ENCODE peak calls at places on chromosomes 11 and 22, in eight cellular contexts. V is K562, B is HepG2, F is GM12878, H is endothelial cell of umbilical vein, E is HCT116, D is A549, I is H1. T is an unnamed sample.

GRCh38 chr11:76806131-76806530 is 23.0 kb downstream of the TSKU start:
- DNase-seq in V (no peak), B (no peak), F (no peak), H (no peak), E (no peak), D (no peak), I (no peak), T (no peak)

GRCh38 chr11:47944555-47945128 is 35.7 kb upstream of the PTPRJ start:
- DNase-seq in V (no peak), B (no peak), F (no peak), H (no peak), E (no peak), D (no peak), I (no peak), T (no peak)

GRCh38 chr11:80443177-80443576 is 1002.3 kb upstream of the TENM4 start:
- DNase-seq in V (no peak), B (no peak), F (no peak), H (peak), E (no peak), D (no peak), I (no peak), T (no peak)

GRCh38 chr11:95544095-95544795 is 245.3 kb downstream of the FAM76B start:
- DNase-seq in V (no peak), B (no peak), F (no peak), H (no peak), E (no peak), D (no peak), I (no peak), T (no peak)

GRCh38 chr11:13215157-13215556 is 62.4 kb upstream of the BMAL1 start:
- DNase-seq in V (no peak), B (no peak), F (no peak), H (peak), E (peak), D (peak), I (no peak), T (no peak)

GRCh38 chr11:11243790-11244469 is 109.1 kb downstream of the CSNK2A3 start:
- DNase-seq in V (peak), B (no peak), F (no peak), H (peak), E (no peak), D (peak), I (no peak), T (peak)

GRCh38 chr22:19522190-19522880 is 1.9 kb downstream of the CLDN5 start:
- DNase-seq in V (peak), B (no peak), F (no peak), H (peak), E (no peak), D (no peak), I (no peak), T (no peak)

GRCh38 chr11:77086521-77087472 is 15.8 kb upstream of the OMP start:
- DNase-seq in V (no peak), B (peak), F (no peak), H (no peak), E (no peak), D (no peak), I (no peak), T (no peak)

GRCh38 chr11:12329169-12329568 is 48.2 kb upstream of the PARVA start:
- DNase-seq in V (no peak), B (no peak), F (no peak), H (no peak), E (no peak), D (no peak), I (no peak), T (no peak)

GRCh38 chr22:44405661-44406060 is 92.4 kb downstream of the RTL6 start:
- DNase-seq in V (no peak), B (no peak), F (no peak), H (no peak), E (no peak), D (no peak), I (no peak), T (no peak)

GRCh38 chr11:2825886-2826678 is 59.5 kb downstream of the CDKN1C start:
- DNase-seq in V (no peak), B (peak), F (no peak), H (peak), E (no peak), D (peak), I (peak), T (peak)

GRCh38 chr22:38455063-38455529 is at the start of gene KCNJ4:
- DNase-seq in V (no peak), B (no peak), F (no peak), H (no peak), E (no peak), D (no peak), I (no peak), T (no peak)

GRCh38 chr11:115784796-115785521 is 280.7 kb upstream of the CADM1 start:
- DNase-seq in V (no peak), B (no peak), F (no peak), H (no peak), E (no peak), D (no peak), I (no peak), T (no peak)

GRCh38 chr22:32606181-32606580 is 131.6 kb downstream of the FBXO7 start:
- DNase-seq in V (no peak), B (no peak), F (no peak), H (no peak), E (no peak), D (no peak), I (no peak), T (no peak)

GRCh38 chr22:44623771-44624510 is 78.1 kb upstream of the PRR5 start:
- DNase-seq in V (peak), B (no peak), F (no peak), H (no peak), E (no peak), D (peak), I (no peak), T (peak)

GRCh38 chr11:1889941-1890855 is 1.5 kb downstream of the PRR33 start:
- DNase-seq in V (no peak), B (no peak), F (no peak), H (no peak), E (no peak), D (no peak), I (no peak), T (peak)

GRCh38 chr11:134294664-134295063 is 18.5 kb downstream of the GLB1L3 start:
- DNase-seq in V (no peak), B (no peak), F (no peak), H (no peak), E (no peak), D (no peak), I (no peak), T (no peak)

GRCh38 chr22:21568207-21569075 is 927 bp downstream of the UBE2L3 start:
- DNase-seq in V (peak), B (peak), F (no peak), H (peak), E (no peak), D (no peak), I (no peak), T (peak)

GRCh38 chr11:19795082-19795481 is 82.4 kb downstream of the NAV2 start:
- DNase-seq in V (no peak), B (no peak), F (no peak), H (no peak), E (no peak), D (no peak), I (no peak), T (no peak)
- TF ChIP-seq MAX in V (no peak), B (no peak), F (no peak), H (no peak), E (no peak), D (no peak), I (no peak), T (no peak)

GRCh38 chr11:64853709-64854108 is 9.3 kb upstream of the CDC42BPG start:
- DNase-seq in V (no peak), B (no peak), F (no peak), H (no peak), E (no peak), D (no peak), I (no peak), T (no peak)

GRCh38 chr11:64856382-64857227 is 12.2 kb upstream of the CDC42BPG start:
- DNase-seq in V (no peak), B (peak), F (no peak), H (peak), E (peak), D (peak), I (no peak), T (peak)

GRCh38 chr11:64854157-64854533 is 9.7 kb upstream of the CDC42BPG start:
- DNase-seq in V (no peak), B (no peak), F (no peak), H (no peak), E (no peak), D (no peak), I (no peak), T (no peak)

GRCh38 chr11:64855596-64856304 is 11.3 kb upstream of the CDC42BPG start:
- DNase-seq in V (no peak), B (no peak), F (no peak), H (no peak), E (no peak), D (no peak), I (no peak), T (no peak)

GRCh38 chr11:64854534-64855502 is 10.4 kb upstream of the CDC42BPG start:
- DNase-seq in V (peak), B (peak), F (no peak), H (peak), E (peak), D (peak), I (no peak), T (peak)
- TF ChIP-seq POLR2A in V (no peak), B (no peak), F (no peak), H (peak), E (no peak), D (no peak), I (no peak), T (no peak)

DNA sequence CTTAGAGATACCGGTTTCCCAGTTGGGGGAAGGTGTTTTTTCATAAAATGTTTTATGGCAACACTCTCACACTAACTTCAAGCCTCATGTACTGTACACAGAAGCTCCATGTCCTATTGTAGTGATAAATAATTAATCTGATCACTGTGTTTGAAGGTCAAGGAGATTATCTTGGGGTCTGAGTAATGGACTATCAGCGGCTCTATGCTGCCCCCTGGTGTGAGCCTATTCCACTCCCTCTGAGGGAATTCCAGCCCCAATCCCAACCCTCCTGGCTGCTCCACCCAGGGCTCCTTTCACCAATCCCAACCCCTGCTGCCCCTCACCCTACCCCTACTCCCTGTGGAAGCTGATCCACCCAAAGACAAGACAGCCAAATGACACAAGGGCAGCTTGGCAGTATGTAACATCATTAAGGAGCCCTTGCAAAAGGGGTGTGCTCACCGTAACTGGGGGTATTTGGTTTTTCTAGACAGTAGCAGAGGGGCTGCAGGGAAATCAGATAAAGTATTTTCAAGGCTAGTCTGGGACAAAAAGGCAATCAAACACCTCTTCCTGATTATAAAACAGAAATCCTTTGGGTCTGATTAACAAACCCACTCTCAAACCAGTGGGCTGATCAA is 22.3 kb downstream of the HPS4 start:
- DNase-seq in V (peak), B (peak), F (no peak), H (peak), E (peak), D (peak), I (peak), T (peak)
- TF ChIP-seq MAX in V (no peak), B (no peak), F (no peak), H (no peak), E (no peak), D (no peak), I (no peak), T (no peak)

DNA sequence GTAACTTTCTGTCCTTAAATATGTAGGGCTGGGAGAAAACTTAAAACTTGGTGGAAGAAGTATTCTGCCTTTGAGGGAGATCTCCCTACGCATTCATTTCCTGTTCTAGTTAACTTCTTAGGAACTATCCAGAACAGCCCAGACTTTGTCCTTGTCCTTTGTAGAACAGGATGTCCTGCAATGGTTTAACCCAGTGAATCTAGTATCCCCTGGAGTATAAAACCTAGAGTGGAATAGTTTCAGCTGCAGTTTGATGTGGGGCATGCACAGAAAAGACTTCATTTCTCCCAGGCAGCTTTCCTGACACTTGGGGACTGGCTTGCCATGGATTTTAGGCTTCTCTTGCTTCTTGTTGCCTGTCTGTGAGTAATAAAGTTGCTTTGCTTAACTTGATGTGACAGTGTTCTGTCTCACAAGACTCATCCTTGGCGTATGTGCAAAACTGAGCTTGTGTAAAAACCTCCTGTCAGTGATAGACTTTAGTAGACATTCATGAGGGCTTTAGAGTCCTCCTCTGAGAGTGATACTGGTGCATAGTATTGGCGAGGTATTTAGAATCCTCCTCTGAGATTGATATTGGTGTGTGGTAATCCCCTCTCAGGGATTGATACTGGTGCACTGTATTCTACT is 28.2 kb downstream of the ARHGAP42 start:
- DNase-seq in V (no peak), B (no peak), F (no peak), H (no peak), E (no peak), D (no peak), I (no peak), T (no peak)
- TF ChIP-seq POLR2A in V (no peak), B (no peak), F (no peak), H (no peak), E (no peak), D (no peak), I (no peak), T (no peak)

GRCh38 chr11:106786251-106786650 is 232.0 kb downstream of the GUCY1A2 start:
- DNase-seq in V (no peak), B (no peak), F (no peak), H (no peak), E (no peak), D (no peak), I (no peak), T (no peak)

GRCh38 chr11:106787454-106787853 is 230.8 kb downstream of the GUCY1A2 start:
- DNase-seq in V (no peak), B (no peak), F (no peak), H (no peak), E (no peak), D (no peak), I (no peak), T (no peak)

GRCh38 chr11:106794058-106794457 is 224.2 kb downstream of the GUCY1A2 start:
- DNase-seq in V (no peak), B (no peak), F (no peak), H (no peak), E (no peak), D (no peak), I (no peak), T (no peak)

DNA sequence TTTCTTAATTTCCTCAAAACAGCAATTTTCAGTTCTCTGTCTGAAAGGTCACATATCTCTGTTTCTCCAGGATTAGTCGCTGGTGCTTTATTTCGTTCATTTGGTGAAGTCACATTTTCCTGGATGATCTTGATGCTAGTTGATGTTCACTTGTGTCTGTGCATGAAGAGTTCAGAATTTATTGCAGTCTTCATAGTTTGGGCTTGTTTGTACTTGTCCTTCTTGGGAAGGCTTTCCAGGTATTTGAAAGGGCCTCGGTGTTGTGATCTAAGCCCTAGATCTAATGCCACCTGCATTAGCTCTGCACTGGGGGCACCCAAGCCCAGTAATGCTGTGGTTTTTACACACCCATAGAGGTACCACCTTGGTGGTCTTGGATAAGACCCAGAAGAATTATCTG is 228.9 kb downstream of the GUCY1A2 start:
- DNase-seq in V (no peak), B (no peak), F (no peak), H (no peak), E (no peak), D (no peak), I (no peak), T (no peak)
- TF ChIP-seq MAX in V (no peak), B (no peak), F (no peak), H (no peak), E (no peak), D (no peak), I (no peak), T (no peak)

GRCh38 chr22:48343461-48343860 is 1484.2 kb downstream of the BRD1 start:
- DNase-seq in V (no peak), B (no peak), F (no peak), H (no peak), E (no peak), D (no peak), I (no peak), T (no peak)

GRCh38 chr22:48340191-48340590 is 1487.5 kb downstream of the BRD1 start:
- DNase-seq in V (no peak), B (no peak), F (no peak), H (no peak), E (no peak), D (no peak), I (no peak), T (no peak)

GRCh38 chr22:48342016-48342415 is 1485.7 kb downstream of the BRD1 start:
- DNase-seq in V (no peak), B (no peak), F (no peak), H (no peak), E (no peak), D (no peak), I (no peak), T (no peak)

GRCh38 chr22:48340727-48341709 is 1486.7 kb downstream of the BRD1 start:
- DNase-seq in V (no peak), B (no peak), F (no peak), H (no peak), E (no peak), D (no peak), I (no peak), T (no peak)

GRCh38 chr22:48342732-48343131 is 1484.9 kb downstream of the BRD1 start:
- DNase-seq in V (no peak), B (no peak), F (no peak), H (no peak), E (no peak), D (no peak), I (no peak), T (no peak)
- TF ChIP-seq POLR2A in V (no peak), B (no peak), F (no peak), H (no peak), E (no peak), D (no peak), I (no peak), T (no peak)

GRCh38 chr11:117914398-117914761 is 14.8 kb downstream of the TMPRSS13 start:
- DNase-seq in V (no peak), B (no peak), F (no peak), H (no peak), E (no peak), D (no peak), I (no peak), T (no peak)

GRCh38 chr11:117915219-117915618 is 14.0 kb downstream of the TMPRSS13 start:
- DNase-seq in V (no peak), B (no peak), F (no peak), H (no peak), E (no peak), D (no peak), I (no peak), T (peak)

GRCh38 chr11:117916956-117917355 is 12.2 kb downstream of the TMPRSS13 start:
- DNase-seq in V (no peak), B (no peak), F (no peak), H (no peak), E (no peak), D (no peak), I (no peak), T (no peak)

GRCh38 chr11:117917591-117917990 is 11.6 kb downstream of the TMPRSS13 start:
- DNase-seq in V (no peak), B (no peak), F (no peak), H (no peak), E (no peak), D (no peak), I (no peak), T (no peak)

DNA sequence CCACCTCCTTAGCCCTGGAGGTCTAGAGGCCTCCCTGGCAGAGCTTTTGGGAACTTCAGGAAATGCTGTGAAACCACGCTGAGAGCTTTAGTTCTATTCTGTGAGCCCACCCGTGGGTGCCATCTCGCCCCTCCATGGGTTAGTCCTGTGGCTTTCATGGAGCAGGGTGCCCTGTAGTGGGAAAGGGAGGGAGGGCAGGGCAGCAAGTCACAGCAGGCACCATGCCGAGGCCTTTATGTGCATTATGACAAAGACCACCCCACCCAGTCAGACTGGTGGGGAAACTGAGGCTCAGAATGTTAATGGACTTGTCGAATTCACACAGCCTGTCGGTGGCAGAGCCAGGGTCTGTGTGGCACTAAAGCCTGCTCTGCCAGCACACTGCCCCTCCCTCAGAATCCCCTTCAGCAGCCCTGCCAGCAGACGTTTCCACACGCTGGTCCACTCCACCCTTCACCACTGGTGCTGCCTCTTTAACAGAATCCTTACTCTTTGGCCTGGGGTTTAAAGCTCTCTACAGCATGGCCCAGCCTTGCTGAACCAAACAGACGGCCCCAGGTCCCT is 13.4 kb downstream of the TMPRSS13 start:
- DNase-seq in V (no peak), B (no peak), F (no peak), H (no peak), E (no peak), D (no peak), I (no peak), T (no peak)
- TF ChIP-seq MAX in V (no peak), B (no peak), F (no peak), H (no peak), E (no peak), D (no peak), I (no peak), T (no peak)

GRCh38 chr11:128482512-128483191 is 104.7 kb downstream of the ETS1 start:
- DNase-seq in V (no peak), B (no peak), F (no peak), H (no peak), E (no peak), D (no peak), I (no peak), T (peak)
- TF ChIP-seq POLR2A in V (no peak), B (no peak), F (peak), H (no peak), E (no peak), D (no peak), I (no peak), T (no peak)

T was measured in NB4.